ENCODE peak calls at places on chromosomes 1 and 21, in seven cellular contexts. Z is skeletal muscle cell; A is neural crest cell; C is body of pancreas; Y is NCI-H1105; V is Calu3; D is stimulated activated CD4-positive, alpha-beta T cell treated with anti-CD3 and anti-CD28 coated beads, Interleukin-15, amount 100 ng/mL, for 1 hour. S is an unnamed sample.
A peak's percentile ranks its signal among the peaks of the same experiment; 100 is the strongest.

GRCh38 chr21:37688952-37689659 is 227.2 kb downstream of the KCNJ6 start:
- DNase-seq in Z (no peak), A (no peak), C (no peak), Y (no peak), V (no peak), D (no peak), S (no peak)

GRCh38 chr1:153262462-153263157 is 3.1 kb downstream of the LORICRIN start:
- DNase-seq in Z (no peak), A (no peak), C (no peak), Y (no peak), V (no peak), D (no peak), S (no peak)

GRCh38 chr1:55039342-55040082 is at the start of gene PCSK9:
- DNase-seq in Z (no peak), A (peak; percentile 52), C (peak; percentile 56), Y (peak; percentile 51), V (peak; percentile 77), D (no peak), S (no peak)

GRCh38 chr1:230832466-230832865 is 35.9 kb downstream of the C1orf198 start:
- DNase-seq in Z (no peak), A (no peak), C (no peak), Y (no peak), V (no peak), D (no peak), S (no peak)

GRCh38 chr21:14712121-14712520 is 166.0 kb upstream of the SAMSN1 start:
- DNase-seq in Z (peak; percentile 15), A (no peak), C (no peak), Y (no peak), V (no peak), D (no peak), S (no peak)

GRCh38 chr1:18146886-18147285 is 39.3 kb downstream of the IGSF21 start:
- DNase-seq in Z (no peak), A (no peak), C (no peak), Y (no peak), V (no peak), D (no peak), S (no peak)

GRCh38 chr1:180924939-180925338 is 12.2 kb downstream of the KIAA1614 start:
- DNase-seq in Z (no peak), A (no peak), C (no peak), Y (no peak), V (no peak), D (no peak), S (no peak)

GRCh38 chr1:20847619-20848080 is 60.5 kb upstream of the HP1BP3 start:
- DNase-seq in Z (peak; percentile 21), A (no peak), C (no peak), Y (no peak), V (no peak), D (no peak), S (no peak)

GRCh38 chr1:106773206-106773605 is 283.3 kb upstream of the PRMT6 start:
- DNase-seq in Z (no peak), A (no peak), C (no peak), Y (no peak), V (no peak), D (no peak), S (no peak)

GRCh38 chr1:11802616-11802972 is 3.2 kb downstream of the MTHFR start:
- DNase-seq in Z (no peak), A (no peak), C (no peak), Y (no peak), V (no peak), D (no peak), S (no peak)

GRCh38 chr1:114024049-114024448 is 44.8 kb downstream of the OLFML3 start:
- DNase-seq in Z (no peak), A (no peak), C (no peak), Y (no peak), V (no peak), D (no peak), S (no peak)

S was measured in NT2/D1.